ENCODE peak calls at places on chromosomes 3 and 15, in seven cellular contexts. O is stimulated activated CD4-positive, alpha-beta T cell treated with anti-CD3 and anti-CD28 coated beads, Interleukin-12 subunit alpha, Interleukin-12 subunit beta, amount 100 ng/mL, for 48 hours; U is HCEC 1CT; P is occipital lobe; L is GM13977; B is kidney epithelial cell; Z is stimulated activated naive CD8-positive, alpha-beta T cell treated with anti-CD3 and anti-CD28 coated beads, Interleukin-15, amount 100 ng/mL, for 72 hours. I is an unnamed sample.

GRCh38 chr3:134372405-134373277 is 1.6 kb downstream of the AMOTL2 start:
- DNase-seq in O (no peak), U (no peak), P (no peak), L (no peak), B (no peak), Z (no peak), I (no peak)

GRCh38 chr15:82124331-82125263 is 78.8 kb upstream of the MEX3B start:
- DNase-seq in O (no peak), U (no peak), P (no peak), L (no peak), B (no peak), Z (no peak), I (no peak)

GRCh38 chr3:25849101-25849500 is 59.2 kb downstream of the OXSM start:
- DNase-seq in O (no peak), U (no peak), P (no peak), L (no peak), B (no peak), Z (no peak), I (no peak)

GRCh38 chr15:67955256-67955655 is 98.9 kb upstream of the PIAS1 start:
- DNase-seq in O (no peak), U (no peak), P (no peak), L (no peak), B (no peak), Z (no peak), I (no peak)

GRCh38 chr3:131147534-131147933 is 120.9 kb downstream of the NEK11 start:
- DNase-seq in O (no peak), U (no peak), P (no peak), L (no peak), B (no peak), Z (no peak), I (no peak)

GRCh38 chr15:58229297-58229768 is 91.2 kb downstream of the AQP9 start:
- DNase-seq in O (no peak), U (no peak), P (peak; percentile 30), L (no peak), B (no peak), Z (no peak), I (no peak)

GRCh38 chr3:119580148-119580760 is 962 bp downstream of the ADPRH start:
- DNase-seq in O (no peak), U (no peak), P (no peak), L (peak; percentile 76), B (no peak), Z (peak; percentile 39), I (peak; percentile 58)

GRCh38 chr3:11230125-11230524 is 42.1 kb upstream of the ATG7 start:
- DNase-seq in O (no peak), U (no peak), P (no peak), L (no peak), B (no peak), Z (no peak), I (no peak)

GRCh38 chr15:91784973-91785709 is 68.4 kb upstream of the SLCO3A1 start:
- DNase-seq in O (no peak), U (no peak), P (no peak), L (no peak), B (no peak), Z (no peak), I (no peak)

GRCh38 chr15:60083318-60083717 is 79.2 kb downstream of the FOXB1 start:
- DNase-seq in O (no peak), U (no peak), P (no peak), L (no peak), B (no peak), Z (no peak), I (no peak)

GRCh38 chr3:33439421-33440327 is 531 bp downstream of the UBP1 start:
- DNase-seq in O (peak; percentile 28), U (peak; percentile 66), P (peak; percentile 64), L (no peak), B (no peak), Z (peak; percentile 69), I (peak; percentile 28)

GRCh38 chr15:34721802-34722795 is 32.7 kb downstream of the GJD2 start:
- DNase-seq in O (no peak), U (peak; percentile 70), P (peak; percentile 50), L (no peak), B (no peak), Z (no peak), I (peak; percentile 14)

GRCh38 chr3:123026551-123027291 is 842 bp downstream of the SEMA5B start:
- DNase-seq in O (no peak), U (no peak), P (no peak), L (peak; percentile 62), B (no peak), Z (peak; percentile 16), I (peak; percentile 47)

GRCh38 chr3:191695131-191695814 is 234.3 kb downstream of the PYDC2 start:
- DNase-seq in O (no peak), U (no peak), P (no peak), L (no peak), B (no peak), Z (no peak), I (no peak)

GRCh38 chr15:68449389-68449788 is 17.4 kb upstream of the ITGA11 start:
- DNase-seq in O (no peak), U (no peak), P (no peak), L (no peak), B (no peak), Z (no peak), I (no peak)